ENCODE peak calls at places on chromosomes 11 and 22, in six cellular contexts. H, A, J, M, C and V are unnamed samples.
A peak's percentile ranks its signal among the peaks of the same experiment; 100 is the strongest.

GRCh38 chr11:3121416-3121815 is 43.7 kb downstream of the OSBPL5 start:
- DNase-seq in C (no peak), H (no peak), M (no peak), J (no peak), A (no peak), V (no peak)

GRCh38 chr11:93279911-93280347 is 50.6 kb upstream of the DEUP1 start:
- DNase-seq in C (no peak), A (no peak), H (peak; percentile 95), J (no peak), M (no peak), V (no peak)

GRCh38 chr11:120235024-120235628 is 4.8 kb upstream of the POU2F3 start:
- DNase-seq in H (peak; percentile 59), J (peak; percentile 47), C (no peak), M (peak; percentile 66), A (no peak), V (no peak)

GRCh38 chr11:2927851-2928604 is 1.2 kb downstream of the PHLDA2 start:
- DNase-seq in H (no peak), C (no peak), A (no peak), J (no peak), M (no peak), V (no peak)

GRCh38 chr22:50530280-50530856 is 556 bp upstream of the TYMP start:
- DNase-seq in H (peak; percentile 45), A (no peak), J (peak; percentile 78), M (peak; percentile 69), C (no peak), V (no peak)

GRCh38 chr22:28024422-28024888 is 105.4 kb upstream of the PITPNB start:
- DNase-seq in J (no peak), H (no peak), C (no peak), M (no peak), A (no peak), V (no peak)

GRCh38 chr11:1747753-1748466 is 2.5 kb downstream of the IFITM10 start:
- DNase-seq in H (no peak), J (no peak), C (no peak), A (no peak), M (no peak), V (no peak)

GRCh38 chr22:45344339-45344738 is 34.6 kb downstream of the FAM118A start:
- DNase-seq in H (no peak), A (no peak), M (no peak), C (no peak), J (no peak), V (no peak)

GRCh38 chr11:75345455-75346224 is 5.8 kb downstream of the ARRB1 start:
- DNase-seq in J (no peak), A (no peak), C (no peak), M (no peak), H (no peak), V (no peak)

GRCh38 chr11:91248199-91248807 is 976.3 kb upstream of the FAT3 start:
- DNase-seq in C (peak; percentile 7), A (no peak), H (peak; percentile 4), J (no peak), M (no peak), V (peak; percentile 26)

GRCh38 chr11:11977206-11977938 is 31.1 kb downstream of the DKK3 start:
- DNase-seq in J (peak; percentile 69), M (no peak), H (no peak), A (peak; percentile 71), C (no peak), V (peak; percentile 92)